ENCODE peak calls at places on chromosomes 5 and 9, in six cellular contexts. One of them, this sample, is unnamed.

GRCh38 chr5:851076-851475 is 290 bp upstream of the ZDHHC11 start:
- DNase-seq in colonic mucosa: no peak
- DNase-seq in AG10803: no peak
- DNase-seq in esophagus squamous epithelium: no peak
- DNase-seq in GM06990: no peak
- DNase-seq in AG09309: no peak
- DNase-seq in this sample: no peak

GRCh38 chr5:73242741-73243140 is 69.7 kb downstream of the TMEM174 start:
- DNase-seq in colonic mucosa: no peak
- DNase-seq in GM06990: no peak
- DNase-seq in AG09309: no peak
- DNase-seq in esophagus squamous epithelium: no peak
- DNase-seq in AG10803: no peak
- DNase-seq in this sample: no peak

GRCh38 chr9:27870404-27870803 is 297.1 kb upstream of the C9orf72 start:
- DNase-seq in colonic mucosa: no peak
- DNase-seq in AG09309: no peak
- DNase-seq in GM06990: no peak
- DNase-seq in AG10803: no peak
- DNase-seq in esophagus squamous epithelium: no peak
- DNase-seq in this sample: no peak

GRCh38 chr5:3954633-3955032 is 359.0 kb downstream of the IRX1 start:
- DNase-seq in GM06990: no peak
- DNase-seq in AG09309: no peak
- DNase-seq in colonic mucosa: no peak
- DNase-seq in AG10803: no peak
- DNase-seq in esophagus squamous epithelium: no peak
- DNase-seq in this sample: no peak

GRCh38 chr5:134521831-134522230 is 3.6 kb upstream of the JADE2 start:
- DNase-seq in esophagus squamous epithelium: no peak
- DNase-seq in colonic mucosa: no peak
- DNase-seq in AG09309: no peak
- DNase-seq in AG10803: no peak
- DNase-seq in GM06990: no peak
- DNase-seq in this sample: no peak

GRCh38 chr5:69493235-69493925 is 790 bp downstream of the OCLN start:
- DNase-seq in esophagus squamous epithelium: no peak
- DNase-seq in AG10803: peak; percentile 11
- DNase-seq in colonic mucosa: peak; percentile 71
- DNase-seq in GM06990: peak; percentile 76
- DNase-seq in AG09309: no peak
- DNase-seq in this sample: peak; percentile 15

GRCh38 chr9:117315236-117315635 is 99.6 kb downstream of the ASTN2 start:
- DNase-seq in colonic mucosa: no peak
- DNase-seq in esophagus squamous epithelium: no peak
- DNase-seq in GM06990: no peak
- DNase-seq in AG09309: no peak
- DNase-seq in AG10803: no peak
- DNase-seq in this sample: no peak

GRCh38 chr5:55308254-55308836 is 556 bp downstream of the MTREX start:
- DNase-seq in esophagus squamous epithelium: no peak
- DNase-seq in AG10803: peak; percentile 13
- DNase-seq in GM06990: no peak
- DNase-seq in AG09309: no peak
- DNase-seq in colonic mucosa: peak; percentile 35
- DNase-seq in this sample: peak; percentile 21

GRCh38 chr9:82720515-82720914 is 342.4 kb downstream of the RASEF start:
- DNase-seq in GM06990: no peak
- DNase-seq in esophagus squamous epithelium: no peak
- DNase-seq in colonic mucosa: no peak
- DNase-seq in AG09309: no peak
- DNase-seq in AG10803: no peak
- DNase-seq in this sample: no peak

GRCh38 chr5:107630184-107630583 is 40.6 kb downstream of the EFNA5 start:
- DNase-seq in colonic mucosa: no peak
- DNase-seq in AG09309: no peak
- DNase-seq in GM06990: no peak
- DNase-seq in esophagus squamous epithelium: no peak
- DNase-seq in AG10803: no peak
- DNase-seq in this sample: no peak

GRCh38 chr5:133357758-133358157 is 254.6 kb downstream of the FSTL4 start:
- DNase-seq in AG10803: no peak
- DNase-seq in AG09309: no peak
- DNase-seq in GM06990: no peak
- DNase-seq in esophagus squamous epithelium: no peak
- DNase-seq in colonic mucosa: no peak
- DNase-seq in this sample: no peak

GRCh38 chr5:179268966-179269693 is 76.1 kb downstream of the ADAMTS2 start:
- DNase-seq in esophagus squamous epithelium: no peak
- DNase-seq in AG09309: no peak
- DNase-seq in AG10803: peak; percentile 56
- DNase-seq in GM06990: no peak
- DNase-seq in colonic mucosa: peak; percentile 12
- DNase-seq in this sample: peak; percentile 64

GRCh38 chr5:134610715-134611114 is 21.9 kb downstream of the SAR1B start:
- DNase-seq in GM06990: no peak
- DNase-seq in AG10803: no peak
- DNase-seq in colonic mucosa: no peak
- DNase-seq in esophagus squamous epithelium: no peak
- DNase-seq in AG09309: no peak
- DNase-seq in this sample: no peak

GRCh38 chr9:88400021-88400420 is 11.8 kb downstream of the SPIN1 start:
- DNase-seq in esophagus squamous epithelium: no peak
- DNase-seq in GM06990: no peak
- DNase-seq in AG10803: peak; percentile 80
- DNase-seq in colonic mucosa: no peak
- DNase-seq in AG09309: no peak
- DNase-seq in this sample: peak; percentile 83

GRCh38 chr9:92790542-92791527 is 26.2 kb upstream of the BICD2 start:
- DNase-seq in GM06990: no peak
- DNase-seq in esophagus squamous epithelium: no peak
- DNase-seq in AG10803: peak; percentile 66
- DNase-seq in AG09309: peak; percentile 34
- DNase-seq in colonic mucosa: peak; percentile 86
- DNase-seq in this sample: peak; percentile 86

GRCh38 chr9:132694144-132694543 is 23.9 kb downstream of the GTF3C4 start:
- DNase-seq in GM06990: no peak
- DNase-seq in AG10803: no peak
- DNase-seq in colonic mucosa: no peak
- DNase-seq in esophagus squamous epithelium: no peak
- DNase-seq in AG09309: no peak
- DNase-seq in this sample: no peak

GRCh38 chr9:91208837-91209236 is 152.9 kb downstream of the AUH start:
- DNase-seq in AG10803: no peak
- DNase-seq in esophagus squamous epithelium: no peak
- DNase-seq in GM06990: peak; percentile 17
- DNase-seq in AG09309: no peak
- DNase-seq in colonic mucosa: no peak
- DNase-seq in this sample: no peak

GRCh38 chr9:104795857-104796256 is 31.9 kb downstream of the NIPSNAP3B start:
- DNase-seq in AG10803: no peak
- DNase-seq in colonic mucosa: no peak
- DNase-seq in AG09309: no peak
- DNase-seq in GM06990: no peak
- DNase-seq in esophagus squamous epithelium: no peak
- DNase-seq in this sample: no peak

GRCh38 chr9:106019702-106020101 is 325.4 kb downstream of the TMEM38B start:
- DNase-seq in AG09309: no peak
- DNase-seq in GM06990: no peak
- DNase-seq in esophagus squamous epithelium: no peak
- DNase-seq in colonic mucosa: no peak
- DNase-seq in AG10803: no peak
- DNase-seq in this sample: no peak

GRCh38 chr9:106023455-106023854 is 329.1 kb downstream of the TMEM38B start:
- DNase-seq in colonic mucosa: no peak
- DNase-seq in esophagus squamous epithelium: no peak
- DNase-seq in GM06990: peak; percentile 15
- DNase-seq in AG09309: no peak
- DNase-seq in AG10803: no peak
- DNase-seq in this sample: no peak

DNA sequence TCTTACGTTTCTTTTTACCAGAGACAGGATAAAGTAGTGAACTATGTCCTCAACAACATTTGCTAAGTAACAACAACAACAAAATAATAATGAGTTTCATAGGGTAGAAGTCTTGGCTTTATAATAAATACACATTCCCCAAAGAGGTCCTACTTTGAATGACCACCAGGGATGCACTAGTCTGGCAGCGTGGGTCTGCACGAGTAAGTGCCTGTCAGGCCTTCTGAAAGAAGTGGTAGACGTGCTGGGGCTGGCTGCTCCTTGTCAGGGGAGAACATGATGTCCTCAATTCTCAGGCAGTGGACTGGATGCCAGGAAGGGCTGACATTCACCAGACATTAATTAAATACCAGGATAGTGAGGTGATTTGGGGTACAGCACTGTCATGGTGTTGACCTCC is 331.1 kb downstream of the TMEM38B start:
- DNase-seq in colonic mucosa: no peak
- DNase-seq in GM06990: no peak
- DNase-seq in esophagus squamous epithelium: no peak
- DNase-seq in AG09309: no peak
- DNase-seq in AG10803: no peak
- DNase-seq in this sample: no peak
- TF ChIP-seq CTCF in colonic mucosa: no peak
- TF ChIP-seq CTCF in GM06990: no peak
- TF ChIP-seq CTCF in esophagus squamous epithelium: no peak
- TF ChIP-seq CTCF in AG09309: no peak
- TF ChIP-seq CTCF in AG10803: no peak
- TF ChIP-seq CTCF in this sample: no peak

GRCh38 chr9:121376214-121376830 is 6.3 kb upstream of the STOM start:
- DNase-seq in esophagus squamous epithelium: no peak
- DNase-seq in AG09309: no peak
- DNase-seq in GM06990: no peak
- DNase-seq in AG10803: no peak
- DNase-seq in colonic mucosa: no peak
- DNase-seq in this sample: peak; percentile 69

GRCh38 chr9:121371495-121371911 is 1.5 kb upstream of the STOM start:
- DNase-seq in esophagus squamous epithelium: no peak
- DNase-seq in AG09309: no peak
- DNase-seq in AG10803: no peak
- DNase-seq in colonic mucosa: no peak
- DNase-seq in GM06990: no peak
- DNase-seq in this sample: no peak

GRCh38 chr9:121372239-121372562 is 2.2 kb upstream of the STOM start:
- DNase-seq in colonic mucosa: no peak
- DNase-seq in AG10803: no peak
- DNase-seq in GM06990: no peak
- DNase-seq in AG09309: no peak
- DNase-seq in esophagus squamous epithelium: no peak
- DNase-seq in this sample: no peak

GRCh38 chr9:121372563-121373400 is 2.7 kb upstream of the STOM start:
- DNase-seq in AG10803: no peak
- DNase-seq in AG09309: no peak
- DNase-seq in GM06990: no peak
- DNase-seq in colonic mucosa: peak; percentile 49
- DNase-seq in esophagus squamous epithelium: no peak
- DNase-seq in this sample: peak; percentile 81

DNA sequence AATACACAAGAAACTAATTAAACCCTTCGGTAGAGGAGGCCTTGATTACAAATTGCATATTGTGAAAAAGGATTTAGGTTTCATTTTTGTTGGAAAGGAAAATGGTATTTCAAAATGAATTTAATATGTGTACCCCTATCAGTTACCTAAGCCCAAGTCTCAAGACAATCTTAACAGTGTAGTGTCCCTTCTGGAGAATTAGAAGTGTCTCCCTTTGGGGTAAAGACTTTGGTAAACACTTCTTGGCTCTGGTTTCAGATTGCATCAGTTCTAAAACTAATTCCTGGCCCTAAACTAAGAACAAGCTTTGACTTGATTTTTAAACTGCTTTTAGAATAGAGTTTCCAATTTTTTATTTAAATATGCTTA is 3.3 kb upstream of the STOM start:
- DNase-seq in esophagus squamous epithelium: no peak
- DNase-seq in AG10803: no peak
- DNase-seq in AG09309: no peak
- DNase-seq in GM06990: no peak
- DNase-seq in colonic mucosa: no peak
- DNase-seq in this sample: peak; percentile 56
- H3K4me3 ChIP-seq in esophagus squamous epithelium: no peak overlapping the region
- H3K4me3 ChIP-seq in AG10803: no peak overlapping the region
- H3K4me3 ChIP-seq in AG09309: no peak overlapping the region
- H3K4me3 ChIP-seq in GM06990: no peak overlapping the region
- H3K4me3 ChIP-seq in colonic mucosa: no peak overlapping the region
- H3K4me3 ChIP-seq in this sample: no peak overlapping the region

DNA sequence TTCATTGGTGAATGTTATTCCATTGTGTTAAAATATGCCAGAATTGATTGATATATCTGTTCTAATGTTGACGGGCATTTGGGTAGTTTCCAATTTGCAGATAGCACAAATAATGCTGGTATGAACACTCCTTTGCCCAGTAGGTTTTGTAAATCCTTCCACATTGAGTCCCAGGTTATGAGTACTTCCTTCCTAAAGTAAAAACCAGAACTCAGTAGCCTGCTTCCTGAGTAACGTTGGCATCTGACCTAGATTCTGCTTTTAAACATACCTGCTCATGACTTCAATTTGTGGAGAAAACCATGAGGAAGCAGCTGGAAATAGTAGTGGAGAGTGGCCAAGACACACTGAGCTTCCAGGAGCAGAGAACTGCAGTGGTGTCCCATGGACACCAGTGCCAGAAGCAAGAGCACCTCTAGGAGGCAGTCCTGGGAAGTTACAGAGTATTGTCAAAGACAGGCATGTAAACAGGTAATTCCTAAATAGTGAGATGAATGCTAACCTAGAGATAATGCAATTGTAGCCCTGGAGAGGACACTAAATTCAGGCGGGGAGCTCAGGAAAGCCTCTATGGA is 24.3 kb upstream of the RASGRF2 start:
- DNase-seq in AG10803: no peak
- DNase-seq in GM06990: no peak
- DNase-seq in AG09309: no peak
- DNase-seq in colonic mucosa: no peak
- DNase-seq in esophagus squamous epithelium: no peak
- DNase-seq in this sample: no peak
- TF ChIP-seq CTCF in AG10803: no peak
- TF ChIP-seq CTCF in GM06990: peak; percentile 20
- TF ChIP-seq CTCF in AG09309: peak; percentile 10
- TF ChIP-seq CTCF in colonic mucosa: no peak
- TF ChIP-seq CTCF in esophagus squamous epithelium: peak; percentile 5
- TF ChIP-seq CTCF in this sample: peak; percentile 8

GRCh38 chr9:16532272-16532671 is 338.2 kb downstream of the BNC2 start:
- DNase-seq in AG10803: no peak
- DNase-seq in GM06990: no peak
- DNase-seq in colonic mucosa: no peak
- DNase-seq in AG09309: no peak
- DNase-seq in esophagus squamous epithelium: no peak
- DNase-seq in this sample: no peak

GRCh38 chr9:16532681-16533450 is 337.6 kb downstream of the BNC2 start:
- DNase-seq in AG10803: peak; percentile 62
- DNase-seq in colonic mucosa: no peak
- DNase-seq in esophagus squamous epithelium: no peak
- DNase-seq in AG09309: peak; percentile 50
- DNase-seq in GM06990: no peak
- DNase-seq in this sample: peak; percentile 80

GRCh38 chr9:16535555-16535954 is 334.9 kb downstream of the BNC2 start:
- DNase-seq in AG10803: no peak
- DNase-seq in esophagus squamous epithelium: no peak
- DNase-seq in GM06990: no peak
- DNase-seq in AG09309: no peak
- DNase-seq in colonic mucosa: no peak
- DNase-seq in this sample: no peak

GRCh38 chr9:16526380-16526779 is 344.1 kb downstream of the BNC2 start:
- DNase-seq in esophagus squamous epithelium: no peak
- DNase-seq in AG09309: no peak
- DNase-seq in AG10803: peak; percentile 54
- DNase-seq in colonic mucosa: no peak
- DNase-seq in GM06990: no peak
- DNase-seq in this sample: peak; percentile 84

GRCh38 chr9:16530669-16531461 is 339.6 kb downstream of the BNC2 start:
- DNase-seq in AG10803: no peak
- DNase-seq in GM06990: no peak
- DNase-seq in colonic mucosa: no peak
- DNase-seq in AG09309: no peak
- DNase-seq in esophagus squamous epithelium: no peak
- DNase-seq in this sample: no peak
- H3K4me3 ChIP-seq in AG10803: no peak overlapping the region
- H3K4me3 ChIP-seq in GM06990: no peak overlapping the region
- H3K4me3 ChIP-seq in colonic mucosa: no peak overlapping the region
- H3K4me3 ChIP-seq in AG09309: no peak overlapping the region
- H3K4me3 ChIP-seq in esophagus squamous epithelium: no peak overlapping the region
- H3K4me3 ChIP-seq in this sample: no peak overlapping the region